ENCODE peak calls at places on chromosome 17, in four cellular contexts. U is K562, B is HepG2, Y is GM12878. J is an unnamed sample.

GRCh38 chr17:80584171-80584905 is 39.7 kb downstream of the RPTOR start:
- DNase-seq in B (no peak), U (no peak), Y (no peak), J (no peak)

GRCh38 chr17:17507465-17508011 is 11.3 kb upstream of the RASD1 start:
- DNase-seq in Y (no peak), U (no peak), B (no peak), J (no peak)

GRCh38 chr17:34578016-34578415 is 1.4 kb upstream of the TMEM132E start:
- DNase-seq in Y (no peak), U (no peak), B (no peak), J (no peak)

GRCh38 chr17:18138065-18138749 is 29.7 kb downstream of the MYO15A start:
- DNase-seq in Y (no peak), B (peak; percentile 56), U (no peak), J (no peak)

GRCh38 chr17:34382586-34383224 is 19.7 kb upstream of the CCL1 start:
- DNase-seq in Y (peak; percentile 49), B (no peak), U (no peak), J (no peak)

GRCh38 chr17:4175921-4176802 is 33.2 kb downstream of the CYB5D2 start:
- DNase-seq in B (no peak), U (no peak), Y (no peak), J (no peak)

GRCh38 chr17:33277436-33278100 is 15.5 kb downstream of the ASIC2 start:
- DNase-seq in U (no peak), B (no peak), Y (no peak), J (no peak)

GRCh38 chr17:73389411-73389810 is 77.6 kb upstream of the CDC42EP4 start:
- DNase-seq in U (no peak), Y (no peak), B (no peak), J (no peak)

GRCh38 chr17:73941919-73942530 is 261.5 kb upstream of the RPL38 start:
- DNase-seq in B (no peak), U (no peak), Y (no peak), J (no peak)

GRCh38 chr17:39551879-39552278 is 55.8 kb downstream of the NEUROD2 start:
- DNase-seq in Y (no peak), U (no peak), B (no peak), J (no peak)

GRCh38 chr17:40646791-40647548 is 648 bp downstream of the SMARCE1 start:
- DNase-seq in Y (no peak), B (peak; percentile 50), U (peak; percentile 58), J (peak; percentile 20)

GRCh38 chr17:60086822-60087591 is 8.3 kb upstream of the HEATR6 start:
- DNase-seq in U (no peak), B (no peak), Y (no peak), J (no peak)

GRCh38 chr17:30584810-30585209 is 107.6 kb downstream of the GOSR1 start:
- DNase-seq in B (no peak), U (no peak), Y (no peak), J (no peak)

DNA sequence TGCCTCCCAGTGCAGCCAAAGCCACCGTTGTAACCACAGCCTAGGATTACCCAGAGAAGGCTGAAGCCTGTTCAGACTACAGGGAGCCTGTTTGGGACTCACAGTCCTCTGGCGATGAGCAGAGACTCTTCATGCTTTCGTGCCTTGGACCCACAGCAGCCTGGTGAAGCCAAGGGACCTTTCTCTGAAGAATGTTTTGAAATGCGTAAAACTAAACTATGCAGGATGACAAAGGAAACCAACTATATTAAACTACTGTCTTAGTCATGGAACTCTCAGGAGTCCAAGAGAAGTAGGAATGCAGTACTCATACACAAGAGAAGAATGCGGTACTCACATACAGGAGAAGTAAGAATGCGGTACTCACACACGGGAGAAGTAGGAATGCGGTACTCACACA is 20.9 kb downstream of the ABR start:
- DNase-seq in U (no peak), B (no peak), Y (no peak), J (no peak)
- TF ChIP-seq TARDBP in U (no peak), B (no peak), Y (no peak), J (no peak)

DNA sequence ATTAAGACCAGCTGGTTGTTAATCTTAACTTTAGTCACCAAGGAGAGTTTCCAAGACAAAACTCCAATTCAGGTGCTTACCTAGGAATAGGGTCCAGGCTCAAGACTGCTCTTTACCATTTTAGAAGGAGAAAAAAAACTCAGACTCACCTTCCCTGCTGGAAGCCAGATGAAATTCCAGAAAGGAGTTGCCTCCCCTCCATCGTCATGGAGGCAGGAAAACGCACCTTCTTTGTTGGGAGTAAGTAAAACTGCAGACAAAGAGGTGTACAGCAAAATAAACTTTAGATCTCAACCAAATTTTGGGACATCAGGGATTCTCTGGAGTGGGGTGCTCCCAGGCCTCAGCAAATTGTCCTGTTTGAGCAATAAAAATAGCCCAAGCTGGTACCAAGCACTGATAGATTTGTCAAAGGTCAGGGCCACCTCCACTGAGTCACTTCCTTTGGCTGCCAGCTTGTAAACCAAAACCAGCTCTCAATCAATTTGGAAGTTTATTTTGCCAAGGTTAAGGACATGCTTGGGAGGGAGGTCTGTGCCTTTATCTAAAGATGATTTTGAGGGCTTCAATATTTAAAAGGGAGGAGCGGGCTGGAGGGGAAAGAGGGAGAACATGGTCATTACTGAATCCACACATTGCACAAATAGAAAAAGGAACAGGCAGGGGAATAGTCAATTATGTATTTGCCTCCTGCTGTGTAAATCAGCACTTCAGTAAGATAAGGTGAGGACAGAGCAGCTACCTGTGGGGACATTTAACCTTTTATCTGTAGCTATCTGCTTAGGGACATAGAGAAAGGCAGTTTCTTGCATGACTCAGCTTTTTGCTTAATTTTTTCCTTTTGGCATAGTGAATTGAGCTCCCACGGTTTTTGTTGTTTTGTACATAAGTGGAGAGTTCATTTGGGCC is 1.5 kb upstream of the ALDH3A2 start:
- DNase-seq in U (no peak), B (peak; percentile 69), Y (no peak), J (no peak)
- TF ChIP-seq TARDBP in U (no peak), B (no peak), Y (no peak), J (no peak)

GRCh38 chr17:72301887-72302286 is 181.1 kb downstream of the SOX9 start:
- DNase-seq in U (no peak), Y (no peak), B (no peak), J (no peak)
- TF ChIP-seq TARDBP in U (no peak), Y (no peak), B (no peak), J (no peak)

GRCh38 chr17:79412110-79412509 is 198.7 kb downstream of the RBFOX3 start:
- DNase-seq in Y (no peak), B (no peak), U (no peak), J (no peak)
- TF ChIP-seq TARDBP in Y (no peak), B (no peak), U (no peak), J (no peak)

DNA sequence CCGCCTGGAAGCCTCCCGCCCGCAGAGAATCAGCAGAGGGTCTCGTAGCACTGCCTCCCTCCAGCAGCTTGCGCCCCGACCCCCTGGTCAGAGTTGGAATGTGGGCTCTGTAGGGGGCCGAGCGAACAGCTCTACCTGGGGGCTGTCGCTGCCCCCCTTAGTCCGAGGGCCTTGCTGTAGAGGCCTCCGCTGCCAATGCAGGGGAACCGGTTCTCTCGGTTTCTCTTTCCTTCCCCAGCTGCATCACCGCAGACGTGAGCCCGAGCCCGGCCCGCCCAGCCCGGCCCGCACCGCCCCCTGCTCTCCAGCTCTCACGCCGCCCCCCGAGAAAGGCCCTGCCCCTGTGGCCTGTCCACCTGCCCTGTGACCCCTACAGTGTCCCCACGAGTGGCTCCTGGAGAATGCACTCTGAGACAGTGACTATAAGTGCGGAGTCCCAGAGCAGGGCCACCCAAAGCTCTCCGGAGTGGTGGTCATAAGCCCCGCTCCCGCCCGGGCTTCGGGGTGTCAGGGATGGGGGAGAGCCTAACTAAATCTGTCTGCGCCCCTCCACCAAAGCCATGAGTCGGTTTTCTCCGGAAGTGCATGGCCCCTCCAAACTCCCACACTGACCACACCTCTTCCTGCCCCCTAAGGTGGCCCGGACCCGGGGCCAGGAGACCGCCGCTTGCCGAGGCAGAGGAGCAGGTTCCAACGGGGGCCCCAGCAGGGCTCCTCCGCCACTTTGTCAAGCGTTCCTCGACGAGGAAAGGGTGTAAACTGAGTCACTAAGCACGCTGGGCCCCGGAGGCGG is 1.7 kb downstream of the ARHGAP27 start:
- DNase-seq in Y (no peak), B (no peak), U (peak; percentile 24), J (no peak)
- TF ChIP-seq TARDBP in Y (no peak), B (no peak), U (no peak), J (no peak)

GRCh38 chr17:48207776-48208175 is 100.2 kb downstream of the SNX11 start:
- DNase-seq in Y (no peak), B (no peak), U (no peak), J (no peak)

GRCh38 chr17:48211787-48212186 is 104.2 kb downstream of the SNX11 start:
- DNase-seq in Y (no peak), B (no peak), U (no peak), J (no peak)

GRCh38 chr17:48213797-48214196 is 106.2 kb downstream of the SNX11 start:
- DNase-seq in B (no peak), U (no peak), Y (no peak), J (no peak)

GRCh38 chr17:48211011-48211410 is 103.4 kb downstream of the SNX11 start:
- DNase-seq in Y (no peak), B (no peak), U (no peak), J (no peak)

DNA sequence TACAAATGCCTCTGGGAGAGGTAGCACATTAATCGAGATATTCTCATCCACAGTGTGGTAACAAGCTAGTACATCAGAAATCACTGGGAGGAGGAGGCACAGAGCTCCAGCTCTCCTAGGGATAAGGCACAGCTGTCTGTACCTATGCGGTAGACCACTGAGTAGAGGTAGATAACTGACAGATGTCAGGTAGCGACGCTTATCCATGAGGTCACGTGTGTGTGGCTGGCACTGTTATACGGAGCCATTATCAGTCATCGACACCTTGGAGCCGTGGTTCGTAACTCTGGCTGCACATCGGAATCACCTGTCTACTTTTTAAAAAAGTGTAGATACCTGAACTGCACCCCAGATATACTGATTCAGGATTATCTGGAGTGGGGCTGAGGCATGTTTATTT is 102.4 kb downstream of the SNX11 start:
- DNase-seq in B (no peak), Y (no peak), U (peak; percentile 43), J (no peak)
- TF ChIP-seq TARDBP in B (no peak), Y (no peak), U (no peak), J (no peak)

DNA sequence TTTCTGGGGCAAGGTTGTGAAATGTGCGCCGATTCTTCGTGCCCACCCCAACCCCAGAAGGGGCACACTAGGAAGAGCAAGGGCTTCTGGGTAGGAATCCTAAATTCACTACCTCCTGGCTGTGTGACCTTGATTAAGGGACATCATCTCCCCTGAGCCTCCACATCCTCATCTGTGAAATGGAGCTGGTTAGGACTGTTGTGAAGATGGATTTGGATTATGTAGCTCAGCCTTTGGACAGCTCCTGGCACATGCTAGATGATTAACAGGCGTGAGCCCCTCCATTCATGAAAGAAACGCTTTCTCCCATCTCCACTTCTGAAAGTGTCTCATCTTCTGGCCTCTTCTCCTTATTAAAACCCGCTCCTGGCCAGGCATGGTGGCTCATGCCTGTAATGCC is 65.3 kb upstream of the TMEM97 start:
- DNase-seq in U (no peak), Y (no peak), B (no peak), J (no peak)
- TF ChIP-seq TARDBP in U (no peak), Y (no peak), B (no peak), J (no peak)

GRCh38 chr17:50273654-50274040 is 619 bp upstream of the TMEM92 start:
- DNase-seq in U (no peak), B (no peak), Y (no peak), J (no peak)

GRCh38 chr17:50274945-50275221 is 617 bp downstream of the TMEM92 start:
- DNase-seq in U (no peak), Y (no peak), B (no peak), J (no peak)

GRCh38 chr17:50272711-50273653 is 1.3 kb upstream of the TMEM92 start:
- DNase-seq in B (no peak), Y (no peak), U (peak; percentile 58), J (peak; percentile 85)

GRCh38 chr17:50275279-50275678 is 1.0 kb downstream of the TMEM92 start:
- DNase-seq in Y (no peak), B (no peak), U (no peak), J (no peak)

GRCh38 chr17:50274142-50274944 is at the start of gene TMEM92:
- DNase-seq in U (peak; percentile 77), Y (no peak), B (no peak), J (peak; percentile 59)
- TF ChIP-seq TARDBP in U (no peak), Y (no peak), B (no peak), J (no peak)

GRCh38 chr17:67829331-67829730 is 4.0 kb downstream of the BPTF start:
- DNase-seq in B (no peak), U (peak; percentile 29), Y (peak; percentile 49), J (no peak)
- TF ChIP-seq TARDBP in B (no peak), U (no peak), Y (no peak), J (no peak)

J was measured in HEK293T.